ENCODE peak calls at places on chromosomes 7 and 10, in ten cellular contexts. One of them, this sample, is unnamed.

GRCh38 chr7:143846692-143847091 is 55.3 kb downstream of the TCAF1 start:
- DNase-seq in suprapubic skin: no peak
- DNase-seq in neural crest cell: no peak
- DNase-seq in RWPE1: no peak
- DNase-seq in A673: no peak
- DNase-seq in HFFc6: no peak
- DNase-seq in thyroid gland: no peak
- DNase-seq in adrenal gland: no peak
- DNase-seq in cardiac fibroblast: no peak
- DNase-seq in WERI-Rb-1: no peak
- DNase-seq in this sample: no peak

GRCh38 chr7:6917258-6917657 is 91.2 kb upstream of the CCZ1B start:
- DNase-seq in WERI-Rb-1: no peak
- DNase-seq in A673: no peak
- DNase-seq in suprapubic skin: no peak
- DNase-seq in thyroid gland: no peak
- DNase-seq in cardiac fibroblast: no peak
- DNase-seq in neural crest cell: no peak
- DNase-seq in RWPE1: no peak
- DNase-seq in HFFc6: no peak
- DNase-seq in adrenal gland: no peak
- DNase-seq in this sample: no peak

GRCh38 chr10:109062371-109062770 is 860.9 kb downstream of the XPNPEP1 start:
- DNase-seq in A673: peak
- DNase-seq in cardiac fibroblast: peak
- DNase-seq in WERI-Rb-1: peak
- DNase-seq in adrenal gland: no peak
- DNase-seq in RWPE1: no peak
- DNase-seq in suprapubic skin: no peak
- DNase-seq in HFFc6: peak
- DNase-seq in thyroid gland: no peak
- DNase-seq in neural crest cell: no peak
- DNase-seq in this sample: no peak

GRCh38 chr7:47653550-47654351 is 71.8 kb upstream of the TNS3 start:
- DNase-seq in cardiac fibroblast: peak
- DNase-seq in RWPE1: no peak
- DNase-seq in A673: no peak
- DNase-seq in suprapubic skin: no peak
- DNase-seq in neural crest cell: no peak
- DNase-seq in adrenal gland: peak
- DNase-seq in thyroid gland: no peak
- DNase-seq in HFFc6: peak
- DNase-seq in WERI-Rb-1: no peak
- DNase-seq in this sample: no peak

GRCh38 chr7:33185786-33186185 is 56.4 kb downstream of the BBS9 start:
- DNase-seq in cardiac fibroblast: peak
- DNase-seq in thyroid gland: no peak
- DNase-seq in neural crest cell: no peak
- DNase-seq in adrenal gland: no peak
- DNase-seq in HFFc6: peak
- DNase-seq in A673: peak
- DNase-seq in WERI-Rb-1: no peak
- DNase-seq in suprapubic skin: no peak
- DNase-seq in RWPE1: peak
- DNase-seq in this sample: peak

GRCh38 chr10:62019685-62020361 is 118.3 kb downstream of the ARID5B start:
- DNase-seq in HFFc6: peak
- DNase-seq in RWPE1: no peak
- DNase-seq in WERI-Rb-1: no peak
- DNase-seq in suprapubic skin: no peak
- DNase-seq in neural crest cell: no peak
- DNase-seq in thyroid gland: no peak
- DNase-seq in adrenal gland: no peak
- DNase-seq in A673: peak
- DNase-seq in cardiac fibroblast: peak
- DNase-seq in this sample: no peak

GRCh38 chr10:95767884-95768556 is 12.1 kb downstream of the ENTPD1 start:
- DNase-seq in HFFc6: no peak
- DNase-seq in neural crest cell: no peak
- DNase-seq in thyroid gland: no peak
- DNase-seq in RWPE1: no peak
- DNase-seq in WERI-Rb-1: no peak
- DNase-seq in suprapubic skin: no peak
- DNase-seq in cardiac fibroblast: peak
- DNase-seq in A673: no peak
- DNase-seq in adrenal gland: peak
- DNase-seq in this sample: no peak

GRCh38 chr7:13201628-13202027 is 514.2 kb downstream of the ARL4A start:
- DNase-seq in A673: no peak
- DNase-seq in cardiac fibroblast: no peak
- DNase-seq in HFFc6: no peak
- DNase-seq in neural crest cell: no peak
- DNase-seq in WERI-Rb-1: no peak
- DNase-seq in thyroid gland: no peak
- DNase-seq in adrenal gland: no peak
- DNase-seq in RWPE1: no peak
- DNase-seq in suprapubic skin: no peak
- DNase-seq in this sample: no peak

DNA sequence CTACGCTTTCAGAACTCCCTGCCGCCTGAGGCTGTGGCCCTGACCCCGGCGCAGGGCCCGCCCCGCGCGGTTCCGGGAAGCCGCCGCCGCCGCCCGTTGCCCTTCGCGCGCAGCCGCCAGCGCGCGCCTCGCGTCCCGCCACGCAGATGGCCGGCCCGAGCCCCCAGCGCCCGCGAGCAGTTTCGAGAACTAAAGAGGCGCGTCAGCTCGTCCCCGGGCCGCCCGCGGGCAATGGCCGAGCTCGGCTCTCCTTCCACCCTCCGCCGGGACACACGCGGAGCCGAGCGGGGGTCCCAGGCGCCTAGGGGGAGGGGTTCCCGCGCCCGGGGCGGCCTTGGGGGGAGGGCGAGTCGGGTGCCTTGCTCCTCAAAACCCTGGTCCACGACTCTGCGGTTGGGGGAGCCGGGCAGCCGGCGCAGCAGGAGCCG is 1.8 kb downstream of the HNRNPF start:
- DNase-seq in A673: peak
- DNase-seq in cardiac fibroblast: peak
- DNase-seq in WERI-Rb-1: peak
- DNase-seq in HFFc6: peak
- DNase-seq in neural crest cell: peak
- DNase-seq in suprapubic skin: peak
- DNase-seq in thyroid gland: peak
- DNase-seq in RWPE1: no peak
- DNase-seq in adrenal gland: peak
- DNase-seq in this sample: peak
- TF ChIP-seq CTCF in A673: no peak
- TF ChIP-seq CTCF in cardiac fibroblast: no peak
- TF ChIP-seq CTCF in WERI-Rb-1: no peak
- TF ChIP-seq CTCF in HFFc6: no peak
- TF ChIP-seq CTCF in neural crest cell: no peak
- TF ChIP-seq CTCF in suprapubic skin: no peak
- TF ChIP-seq CTCF in thyroid gland: no peak
- TF ChIP-seq CTCF in RWPE1: no peak
- TF ChIP-seq CTCF in adrenal gland: no peak
- TF ChIP-seq CTCF in this sample: no peak

GRCh38 chr7:148483515-148483914 is 107.1 kb upstream of the C7orf33 start:
- DNase-seq in adrenal gland: no peak
- DNase-seq in suprapubic skin: no peak
- DNase-seq in thyroid gland: no peak
- DNase-seq in cardiac fibroblast: no peak
- DNase-seq in WERI-Rb-1: no peak
- DNase-seq in RWPE1: no peak
- DNase-seq in HFFc6: no peak
- DNase-seq in neural crest cell: no peak
- DNase-seq in A673: no peak
- DNase-seq in this sample: no peak

GRCh38 chr7:148483941-148484340 is 106.6 kb upstream of the C7orf33 start:
- DNase-seq in WERI-Rb-1: no peak
- DNase-seq in HFFc6: no peak
- DNase-seq in A673: no peak
- DNase-seq in neural crest cell: no peak
- DNase-seq in suprapubic skin: no peak
- DNase-seq in thyroid gland: no peak
- DNase-seq in RWPE1: no peak
- DNase-seq in adrenal gland: no peak
- DNase-seq in cardiac fibroblast: no peak
- DNase-seq in this sample: no peak

GRCh38 chr7:148486937-148487336 is 103.6 kb upstream of the C7orf33 start:
- DNase-seq in WERI-Rb-1: no peak
- DNase-seq in suprapubic skin: no peak
- DNase-seq in A673: no peak
- DNase-seq in thyroid gland: no peak
- DNase-seq in HFFc6: no peak
- DNase-seq in neural crest cell: no peak
- DNase-seq in RWPE1: no peak
- DNase-seq in adrenal gland: no peak
- DNase-seq in cardiac fibroblast: no peak
- DNase-seq in this sample: no peak

GRCh38 chr7:148484486-148484885 is 106.1 kb upstream of the C7orf33 start:
- DNase-seq in cardiac fibroblast: no peak
- DNase-seq in adrenal gland: no peak
- DNase-seq in thyroid gland: no peak
- DNase-seq in suprapubic skin: no peak
- DNase-seq in HFFc6: no peak
- DNase-seq in WERI-Rb-1: no peak
- DNase-seq in neural crest cell: no peak
- DNase-seq in A673: no peak
- DNase-seq in RWPE1: no peak
- DNase-seq in this sample: no peak

DNA sequence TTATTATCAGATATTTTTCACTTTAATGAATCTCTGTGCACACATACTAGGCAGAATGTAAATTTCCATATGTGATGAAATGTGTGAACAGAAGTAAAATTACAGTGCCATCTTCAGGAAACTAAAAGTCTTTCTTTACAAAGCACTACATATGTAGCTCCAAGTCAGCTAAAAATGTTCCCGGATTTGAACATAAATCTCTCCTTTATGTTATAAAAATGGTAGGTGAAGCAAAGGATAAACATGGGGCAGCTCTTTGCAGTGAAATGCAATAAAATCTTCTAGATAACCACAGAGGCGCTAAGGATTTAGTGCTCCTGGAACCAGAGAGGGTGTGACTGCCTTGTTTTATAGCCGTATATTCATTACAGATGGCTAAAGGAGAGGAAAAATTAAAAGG is 104.9 kb upstream of the C7orf33 start:
- DNase-seq in neural crest cell: no peak
- DNase-seq in cardiac fibroblast: no peak
- DNase-seq in suprapubic skin: no peak
- DNase-seq in WERI-Rb-1: no peak
- DNase-seq in RWPE1: no peak
- DNase-seq in A673: peak
- DNase-seq in thyroid gland: no peak
- DNase-seq in HFFc6: no peak
- DNase-seq in adrenal gland: no peak
- DNase-seq in this sample: no peak
- TF ChIP-seq CTCF in neural crest cell: peak
- TF ChIP-seq CTCF in cardiac fibroblast: no peak
- TF ChIP-seq CTCF in suprapubic skin: no peak
- TF ChIP-seq CTCF in WERI-Rb-1: no peak
- TF ChIP-seq CTCF in RWPE1: no peak
- TF ChIP-seq CTCF in A673: peak
- TF ChIP-seq CTCF in thyroid gland: no peak
- TF ChIP-seq CTCF in HFFc6: no peak
- TF ChIP-seq CTCF in adrenal gland: no peak
- TF ChIP-seq CTCF in this sample: no peak

GRCh38 chr7:78434281-78434680 is 635.7 kb downstream of the PHTF2 start:
- DNase-seq in RWPE1: no peak
- DNase-seq in A673: no peak
- DNase-seq in adrenal gland: no peak
- DNase-seq in neural crest cell: no peak
- DNase-seq in suprapubic skin: no peak
- DNase-seq in WERI-Rb-1: no peak
- DNase-seq in HFFc6: no peak
- DNase-seq in thyroid gland: no peak
- DNase-seq in cardiac fibroblast: no peak
- DNase-seq in this sample: no peak
- TF ChIP-seq CTCF in RWPE1: no peak
- TF ChIP-seq CTCF in A673: peak
- TF ChIP-seq CTCF in adrenal gland: no peak
- TF ChIP-seq CTCF in neural crest cell: peak
- TF ChIP-seq CTCF in suprapubic skin: no peak
- TF ChIP-seq CTCF in WERI-Rb-1: peak
- TF ChIP-seq CTCF in HFFc6: peak
- TF ChIP-seq CTCF in thyroid gland: no peak
- TF ChIP-seq CTCF in cardiac fibroblast: no peak
- TF ChIP-seq CTCF in this sample: no peak

GRCh38 chr10:50541317-50541716 is 82.4 kb downstream of the SGMS1 start:
- DNase-seq in A673: no peak
- DNase-seq in thyroid gland: no peak
- DNase-seq in HFFc6: no peak
- DNase-seq in RWPE1: no peak
- DNase-seq in adrenal gland: no peak
- DNase-seq in suprapubic skin: no peak
- DNase-seq in neural crest cell: no peak
- DNase-seq in cardiac fibroblast: no peak
- DNase-seq in WERI-Rb-1: no peak
- DNase-seq in this sample: peak

GRCh38 chr10:50544857-50545429 is 78.8 kb downstream of the SGMS1 start:
- DNase-seq in cardiac fibroblast: no peak
- DNase-seq in neural crest cell: no peak
- DNase-seq in RWPE1: no peak
- DNase-seq in suprapubic skin: no peak
- DNase-seq in A673: no peak
- DNase-seq in HFFc6: no peak
- DNase-seq in WERI-Rb-1: no peak
- DNase-seq in adrenal gland: no peak
- DNase-seq in thyroid gland: no peak
- DNase-seq in this sample: no peak

GRCh38 chr10:50544095-50544856 is 79.5 kb downstream of the SGMS1 start:
- DNase-seq in WERI-Rb-1: no peak
- DNase-seq in RWPE1: no peak
- DNase-seq in thyroid gland: no peak
- DNase-seq in adrenal gland: no peak
- DNase-seq in cardiac fibroblast: no peak
- DNase-seq in A673: no peak
- DNase-seq in HFFc6: no peak
- DNase-seq in suprapubic skin: no peak
- DNase-seq in neural crest cell: no peak
- DNase-seq in this sample: no peak

GRCh38 chr10:50541921-50542320 is 81.8 kb downstream of the SGMS1 start:
- DNase-seq in cardiac fibroblast: no peak
- DNase-seq in neural crest cell: no peak
- DNase-seq in HFFc6: no peak
- DNase-seq in RWPE1: no peak
- DNase-seq in A673: no peak
- DNase-seq in adrenal gland: no peak
- DNase-seq in WERI-Rb-1: no peak
- DNase-seq in thyroid gland: no peak
- DNase-seq in suprapubic skin: no peak
- DNase-seq in this sample: no peak

DNA sequence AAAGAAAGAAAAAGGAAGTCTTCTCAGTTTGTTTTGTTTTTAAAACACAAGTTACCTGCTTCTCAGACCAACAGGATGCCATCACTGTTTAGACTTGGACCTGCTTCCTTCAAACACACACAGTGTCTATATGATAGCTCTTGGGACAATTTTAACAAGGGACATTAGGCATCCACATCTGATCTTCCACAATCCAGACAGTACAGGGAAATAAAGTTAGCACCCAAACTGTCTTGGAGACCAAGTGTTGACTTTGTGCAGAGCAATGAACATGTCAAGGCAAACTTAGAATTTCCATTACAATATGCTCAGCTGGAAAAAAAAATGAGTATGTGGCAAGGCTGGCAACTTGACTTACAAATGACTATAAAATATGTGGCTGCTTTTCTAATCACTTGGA is 80.9 kb downstream of the SGMS1 start:
- DNase-seq in A673: no peak
- DNase-seq in cardiac fibroblast: no peak
- DNase-seq in HFFc6: no peak
- DNase-seq in WERI-Rb-1: no peak
- DNase-seq in thyroid gland: no peak
- DNase-seq in RWPE1: no peak
- DNase-seq in neural crest cell: no peak
- DNase-seq in suprapubic skin: no peak
- DNase-seq in adrenal gland: no peak
- DNase-seq in this sample: no peak
- TF ChIP-seq CTCF in A673: no peak
- TF ChIP-seq CTCF in cardiac fibroblast: no peak
- TF ChIP-seq CTCF in HFFc6: no peak
- TF ChIP-seq CTCF in WERI-Rb-1: no peak
- TF ChIP-seq CTCF in thyroid gland: no peak
- TF ChIP-seq CTCF in RWPE1: no peak
- TF ChIP-seq CTCF in neural crest cell: no peak
- TF ChIP-seq CTCF in suprapubic skin: no peak
- TF ChIP-seq CTCF in adrenal gland: no peak
- TF ChIP-seq CTCF in this sample: no peak

This sample was measured in activated CD8-positive, alpha-beta T cell treated with anti-CD3 and anti-CD28 coated beads for 36 hours.